ENCODE peak calls at places on chromosomes 13 and 19, in nine cellular contexts. Y, O, Z, Q, N, T, G, E and H are unnamed samples.

GRCh38 chr19:395467-395866 is 13.5 kb downstream of the C2CD4C start:
- DNase-seq in Z (no peak), O (no peak), N (no peak), Q (no peak), Y (no peak), T (no peak), G (no peak), E (no peak), H (no peak)

GRCh38 chr13:45300190-45300985 is 40.6 kb downstream of the TPT1 start:
- DNase-seq in Q (no peak), Y (no peak), G (no peak), Z (no peak), E (no peak), N (no peak), T (no peak), O (no peak), H (no peak)

GRCh38 chr13:111577429-111577828 is 257.0 kb downstream of the TEX29 start:
- DNase-seq in G (no peak), N (no peak), Z (no peak), E (no peak), T (no peak), O (no peak), Y (no peak), Q (no peak), H (no peak)

GRCh38 chr13:40565282-40566148 is 100.9 kb downstream of the FOXO1 start:
- DNase-seq in Z (no peak), Q (no peak), Y (no peak), E (no peak), O (no peak), N (no peak), G (no peak), T (no peak), H (no peak)

GRCh38 chr13:95298971-95299627 is 2.2 kb downstream of the ABCC4 start:
- DNase-seq in Z (no peak), T (peak), Q (peak), E (peak), Y (no peak), O (no peak), G (no peak), N (no peak), H (no peak)

GRCh38 chr13:31274345-31274870 is 74.6 kb downstream of the B3GLCT start:
- DNase-seq in Q (peak), E (no peak), G (no peak), O (no peak), N (no peak), Y (no peak), Z (no peak), T (peak), H (no peak)

GRCh38 chr19:897442-898039 is 4.3 kb downstream of the RNU6-9 start:
- DNase-seq in E (no peak), Z (peak), Y (no peak), G (peak), T (no peak), Q (no peak), O (no peak), N (no peak), H (no peak)

GRCh38 chr13:100645382-100645781 is 29.2 kb downstream of the TMTC4 start:
- DNase-seq in O (no peak), Z (no peak), Y (no peak), G (no peak), Q (no peak), E (no peak), N (no peak), T (no peak), H (no peak)

GRCh38 chr19:30419581-30420180 is 47.5 kb downstream of the ZNF536 start:
- DNase-seq in E (no peak), T (no peak), N (peak), Q (no peak), O (no peak), G (no peak), Y (no peak), Z (peak), H (no peak)

GRCh38 chr13:107202371-107203023 is 634.6 kb upstream of the ARGLU1 start:
- DNase-seq in T (peak), G (no peak), E (no peak), N (no peak), Z (no peak), O (no peak), Q (peak), Y (no peak), H (no peak)

GRCh38 chr19:13796301-13797057 is 1.2 kb downstream of the ZSWIM4 start:
- DNase-seq in Y (peak), O (peak), E (peak), T (peak), N (peak), G (peak), Z (no peak), Q (peak), H (peak)

GRCh38 chr19:10625003-10625761 is at the start of gene SLC44A2:
- DNase-seq in N (peak), E (peak), Q (peak), G (peak), Y (no peak), Z (peak), T (peak), O (peak), H (peak)

GRCh38 chr19:38263696-38264485 is 482 bp upstream of the SPINT2 start:
- DNase-seq in G (peak), O (no peak), Y (no peak), N (no peak), E (peak), Q (peak), Z (peak), T (peak), H (peak)

GRCh38 chr13:37413161-37413560 is 185.4 kb downstream of the POSTN start:
- DNase-seq in O (no peak), E (no peak), Q (no peak), G (no peak), T (no peak), N (no peak), Z (no peak), Y (no peak), H (no peak)

GRCh38 chr13:111469450-111469849 is 149.0 kb downstream of the TEX29 start:
- DNase-seq in Q (no peak), Z (no peak), N (no peak), Y (no peak), E (no peak), G (no peak), O (no peak), T (no peak), H (no peak)

GRCh38 chr19:38385057-38385803 is 2.6 kb downstream of the GGN start:
- DNase-seq in N (no peak), O (no peak), Z (peak), Q (no peak), Y (no peak), G (no peak), T (no peak), E (no peak), H (no peak)

GRCh38 chr19:10871711-10872550 is 578 bp downstream of the CARM1 start:
- DNase-seq in E (no peak), T (no peak), Z (peak), G (peak), N (peak), Q (no peak), O (peak), Y (no peak), H (no peak)

GRCh38 chr13:32300406-32300805 is 14.8 kb downstream of the ZAR1L start:
- DNase-seq in E (no peak), N (no peak), Y (no peak), Q (no peak), T (no peak), G (no peak), O (no peak), Z (no peak), H (no peak)

GRCh38 chr13:59865398-59865797 is 298.3 kb downstream of the DIAPH3 start:
- DNase-seq in Q (peak), Y (no peak), N (no peak), T (peak), O (no peak), E (peak), G (no peak), Z (no peak), H (no peak)

GRCh38 chr19:45099465-45100201 is 6.7 kb downstream of the PPP1R37 start:
- DNase-seq in Z (no peak), E (no peak), N (peak), O (no peak), G (peak), T (no peak), Q (peak), Y (no peak), H (no peak)

GRCh38 chr19:42683917-42684513 is 56.3 kb downstream of the PSG3 start:
- DNase-seq in Y (no peak), T (peak), G (no peak), O (no peak), Z (no peak), E (no peak), N (no peak), Q (peak), H (no peak)

GRCh38 chr13:74132152-74132767 is 1.9 kb downstream of the KLF12 start:
- DNase-seq in G (no peak), E (no peak), Y (no peak), N (no peak), Z (no peak), O (no peak), Q (peak), T (no peak), H (no peak)

GRCh38 chr13:44368599-44369368 is 4.8 kb upstream of the SERP2 start:
- DNase-seq in Z (no peak), Y (no peak), Q (no peak), N (no peak), O (no peak), T (no peak), E (no peak), G (no peak), H (no peak)

GRCh38 chr13:94362411-94362909 is 117.0 kb downstream of the DCT start:
- DNase-seq in G (no peak), Q (peak), T (peak), N (peak), Y (peak), O (no peak), Z (peak), E (peak), H (peak)

GRCh38 chr13:113082198-113083021 is 23.2 kb upstream of the F7 start:
- DNase-seq in G (peak), E (no peak), Q (no peak), Y (no peak), O (no peak), N (no peak), Z (peak), T (no peak), H (no peak)

GRCh38 chr19:10074153-10074552 is 12.0 kb upstream of the SHFL start:
- DNase-seq in Z (no peak), Y (no peak), N (peak), G (no peak), O (no peak), T (no peak), Q (peak), E (peak), H (peak)

GRCh38 chr13:107157272-107157671 is 589.3 kb upstream of the ARGLU1 start:
- DNase-seq in N (no peak), T (no peak), Q (peak), O (no peak), G (no peak), Z (no peak), Y (no peak), E (no peak), H (no peak)

GRCh38 chr19:30169196-30169900 is 202.8 kb upstream of the ZNF536 start:
- DNase-seq in N (no peak), G (no peak), Y (no peak), T (no peak), O (no peak), Z (no peak), E (no peak), Q (no peak), H (no peak)

GRCh38 chr19:54448037-54448773 is 794 bp upstream of the LENG8 start:
- DNase-seq in Q (peak), Y (no peak), Z (peak), O (no peak), N (peak), E (peak), T (peak), G (peak), H (no peak)

GRCh38 chr13:75437582-75438318 is 44.2 kb downstream of the TBC1D4 start:
- DNase-seq in T (peak), Q (peak), O (no peak), Z (no peak), N (no peak), E (peak), Y (no peak), G (no peak), H (no peak)

GRCh38 chr13:51519839-51520238 is 64.4 kb upstream of the WDFY2 start:
- DNase-seq in Z (no peak), N (no peak), G (no peak), T (peak), Q (peak), Y (peak), O (no peak), E (peak), H (no peak)

GRCh38 chr19:54388001-54388802 is 23.5 kb upstream of the LAIR1 start:
- DNase-seq in T (no peak), E (no peak), O (no peak), Y (no peak), Q (no peak), G (no peak), Z (no peak), N (peak), H (peak)

GRCh38 chr19:11435833-11436313 is 438 bp downstream of the PRKCSH start:
- DNase-seq in N (no peak), Y (no peak), Z (peak), E (peak), G (no peak), Q (peak), T (no peak), O (no peak), H (peak)

GRCh38 chr13:99737456-99737855 is 234.1 kb downstream of the ZIC5 start:
- DNase-seq in N (no peak), O (no peak), Q (no peak), Z (no peak), E (no peak), T (no peak), G (no peak), Y (no peak), H (no peak)

GRCh38 chr19:36331353-36332228 is 47.4 kb downstream of the ZFP14 start:
- DNase-seq in N (peak), Q (peak), T (peak), Z (peak), E (peak), G (peak), Y (peak), O (peak), H (peak)
- TF ChIP-seq CTCF in N (peak), Q (no peak), T (no peak), Z (no peak), E (no peak), G (peak), Y (no peak), O (no peak), H (no peak)

DNA sequence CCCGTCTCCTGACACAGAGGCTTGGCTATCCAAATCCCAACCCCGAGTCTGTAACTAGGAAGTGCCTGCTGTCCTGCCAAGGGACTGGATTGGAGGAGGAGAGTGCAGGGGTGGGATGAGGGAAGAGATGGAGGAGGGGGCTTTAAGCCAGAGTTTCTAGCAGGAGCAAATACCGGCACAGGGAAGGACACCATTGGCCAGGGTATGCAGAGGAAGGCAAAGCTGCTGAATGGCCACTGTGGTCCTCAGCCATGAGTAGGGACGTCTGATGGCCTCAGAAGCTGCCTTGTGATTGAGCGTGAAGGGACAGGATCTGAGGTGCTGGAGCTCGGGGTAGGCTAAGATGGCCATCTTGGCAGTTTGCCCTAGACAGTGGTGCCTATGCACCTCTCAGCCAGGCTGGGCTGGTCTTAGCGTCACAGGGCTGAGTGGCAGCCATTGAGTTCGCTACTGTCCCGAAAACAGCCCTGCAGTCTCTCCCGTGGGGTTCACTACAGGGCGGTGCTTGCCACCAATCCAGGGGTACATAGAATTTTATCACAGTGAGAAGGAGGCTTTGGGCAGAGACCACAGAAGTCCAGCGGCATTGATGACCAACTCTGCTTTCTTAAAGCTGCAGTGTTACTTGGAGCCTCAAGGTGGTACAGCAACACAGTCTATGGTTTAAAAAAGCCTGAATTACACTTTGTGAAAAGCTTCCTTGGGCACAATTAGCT is 61.8 kb downstream of the AKAP11 start:
- DNase-seq in Z (no peak), E (peak), Y (no peak), N (no peak), O (no peak), T (peak), G (no peak), Q (peak), H (peak)
- TF ChIP-seq CTCF in Z (peak), E (peak), Y (peak), N (peak), O (no peak), T (peak), G (no peak), Q (peak), H (peak)

GRCh38 chr19:19404879-19405860 is at the start of gene GATAD2A:
- DNase-seq in T (peak), G (peak), O (peak), E (peak), Q (peak), Y (peak), Z (peak), N (peak), H (peak)
- TF ChIP-seq CTCF in T (no peak), G (peak), O (no peak), E (peak), Q (peak), Y (peak), Z (no peak), N (peak), H (peak)

GRCh38 chr19:2425622-2426581 is 1.5 kb downstream of the TIMM13 start:
- DNase-seq in Z (peak), O (no peak), Q (no peak), N (no peak), T (no peak), E (no peak), Y (no peak), G (peak), H (no peak)

GRCh38 chr19:2426661-2427322 is 594 bp downstream of the TIMM13 start:
- DNase-seq in Y (no peak), N (peak), Z (peak), T (no peak), O (peak), G (peak), Q (peak), E (no peak), H (peak)

GRCh38 chr19:2422951-2423880 is 4.2 kb downstream of the TIMM13 start:
- DNase-seq in N (no peak), T (no peak), G (no peak), Z (no peak), Y (no peak), O (no peak), E (no peak), Q (no peak), H (no peak)

GRCh38 chr19:2423913-2424685 is 3.3 kb downstream of the TIMM13 start:
- DNase-seq in T (no peak), Q (no peak), Y (no peak), N (no peak), E (no peak), O (no peak), Z (peak), G (peak), H (no peak)

DNA sequence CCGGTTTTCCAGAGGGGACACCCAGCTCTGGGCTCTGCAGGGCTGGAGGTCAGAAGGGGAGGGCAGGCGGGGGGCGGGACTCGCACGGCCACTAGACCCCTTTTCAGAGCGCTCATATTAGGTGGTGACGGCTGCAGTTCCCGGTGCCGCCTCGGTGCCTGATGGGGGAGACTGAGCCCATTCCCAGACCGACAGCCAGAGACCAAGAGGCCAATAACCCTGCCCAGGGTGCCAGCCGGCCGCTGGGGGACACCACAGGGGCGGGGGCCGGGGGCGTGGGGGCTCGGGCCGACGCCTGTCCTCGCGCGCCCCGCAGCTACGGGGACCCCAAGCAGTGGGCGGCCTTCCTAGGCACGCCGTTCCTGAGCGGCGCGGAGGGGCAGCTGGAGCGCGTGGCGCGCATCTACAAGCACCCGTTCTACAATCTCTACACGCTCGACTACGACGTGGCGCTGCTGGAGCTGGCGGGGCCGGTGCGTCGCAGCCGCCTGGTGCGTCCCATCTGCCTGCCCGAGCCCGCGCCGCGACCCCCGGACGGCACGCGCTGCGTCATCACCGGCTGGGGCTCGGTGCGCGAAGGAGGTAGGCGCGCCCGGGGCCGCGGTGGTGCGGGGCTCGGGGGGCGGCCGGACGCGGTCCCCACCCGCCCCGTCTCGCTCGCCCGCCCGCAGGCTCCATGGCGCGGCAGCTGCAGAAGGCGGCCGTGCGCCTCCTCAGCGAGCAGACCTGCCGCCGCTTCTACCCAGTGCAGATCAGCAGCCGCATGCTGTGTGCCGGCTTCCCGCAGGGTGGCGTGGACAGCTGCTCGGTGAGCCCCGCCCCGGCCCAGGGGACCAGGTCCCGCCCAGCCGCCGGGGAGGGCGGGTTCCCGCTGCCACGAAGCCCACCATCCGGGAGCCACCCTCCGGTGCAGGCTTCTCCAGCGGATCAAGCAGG is 2.4 kb downstream of the TIMM13 start:
- DNase-seq in O (peak), G (peak), Q (peak), Z (peak), E (peak), Y (peak), N (no peak), T (peak), H (no peak)
- TF ChIP-seq CTCF in O (no peak), G (peak), Q (peak), Z (peak), E (peak), Y (peak), N (no peak), T (peak), H (no peak)

GRCh38 chr19:33401683-33402420 is 28.3 kb downstream of the CEBPG start:
- DNase-seq in N (no peak), E (no peak), O (no peak), T (no peak), Z (peak), G (peak), Y (no peak), Q (no peak), H (no peak)

GRCh38 chr19:33403221-33403972 is 29.9 kb downstream of the CEBPG start:
- DNase-seq in Z (peak), T (no peak), E (no peak), O (no peak), Q (no peak), G (peak), N (no peak), Y (no peak), H (no peak)

GRCh38 chr19:33400856-33401682 is 27.6 kb downstream of the CEBPG start:
- DNase-seq in E (no peak), O (no peak), N (no peak), T (no peak), Q (no peak), Z (peak), Y (no peak), G (peak), H (no peak)

GRCh38 chr19:33403973-33404304 is 30.4 kb downstream of the CEBPG start:
- DNase-seq in G (no peak), Z (no peak), O (no peak), E (no peak), T (no peak), Q (no peak), Y (no peak), N (no peak), H (no peak)

GRCh38 chr19:33402421-33403220 is 29.1 kb downstream of the CEBPG start:
- DNase-seq in Y (no peak), Z (peak), E (no peak), G (peak), O (no peak), N (no peak), Q (no peak), T (no peak), H (no peak)
- TF ChIP-seq CTCF in Y (no peak), Z (no peak), E (no peak), G (peak), O (no peak), N (no peak), Q (no peak), T (no peak), H (no peak)

GRCh38 chr19:8392017-8392591 is 1.9 kb downstream of the RAB11B start:
- DNase-seq in T (no peak), E (no peak), Y (no peak), N (no peak), O (peak), Z (no peak), G (peak), Q (no peak), H (no peak)

GRCh38 chr19:8390617-8390981 is 439 bp downstream of the RAB11B start:
- DNase-seq in Y (peak), Z (peak), E (peak), Q (peak), O (peak), T (peak), N (peak), G (peak), H (peak)

GRCh38 chr19:8391274-8392016 is 1.3 kb downstream of the RAB11B start:
- DNase-seq in N (no peak), T (no peak), Z (no peak), E (no peak), O (no peak), G (peak), Y (no peak), Q (no peak), H (peak)

GRCh38 chr19:8388612-8388958 is 1.6 kb upstream of the RAB11B start:
- DNase-seq in N (no peak), O (no peak), Q (no peak), T (no peak), Z (no peak), G (peak), E (no peak), Y (no peak), H (no peak)

GRCh38 chr19:8389891-8390616 is at the start of gene RAB11B:
- DNase-seq in T (peak), E (peak), O (peak), Z (peak), Q (peak), N (peak), Y (peak), G (peak), H (peak)
- TF ChIP-seq CTCF in T (no peak), E (no peak), O (no peak), Z (no peak), Q (no peak), N (no peak), Y (no peak), G (no peak), H (no peak)